ENCODE peak calls at places on chromosomes 11 and 22, in four cellular contexts. S is fibroblast of the aortic adventitia; U is activated CD4-positive, alpha-beta T cell treated with anti-CD3 and anti-CD28 coated beads for 24 hours; A is stimulated activated effector memory CD8-positive, alpha-beta T cell treated with anti-CD3 and anti-CD28 coated beads, Interleukin-12 subunit alpha, Interleukin-12 subunit beta, amount 100 ng/mL, for 72 hours. X is an unnamed sample.

GRCh38 chr11:78156081-78156844 is 16.8 kb upstream of the ALG8 start:
- DNase-seq in S (peak), U (no peak), A (no peak), X (no peak)

GRCh38 chr11:120797133-120797532 is 226.8 kb upstream of the TBCEL start:
- DNase-seq in S (no peak), U (no peak), A (no peak), X (no peak)

GRCh38 chr11:65593518-65594414 is 1.8 kb downstream of the KCNK7 start:
- DNase-seq in S (no peak), U (no peak), A (no peak), X (no peak)

GRCh38 chr11:95291946-95292345 is 60.9 kb upstream of the SESN3 start:
- DNase-seq in S (no peak), U (no peak), A (no peak), X (no peak)

GRCh38 chr11:27319065-27319464 is 44.0 kb downstream of the CCDC34 start:
- DNase-seq in S (peak), U (no peak), A (no peak), X (peak)

GRCh38 chr11:16169946-16170345 is 186.4 kb downstream of the SOX6 start:
- DNase-seq in S (no peak), U (no peak), A (no peak), X (no peak)

GRCh38 chr11:30006876-30007275 is 10.0 kb downstream of the KCNA4 start:
- DNase-seq in S (no peak), U (no peak), A (no peak), X (no peak)

GRCh38 chr11:122656631-122657101 is 1.1 kb downstream of the UBASH3B start:
- DNase-seq in S (peak), U (no peak), A (peak), X (no peak)

GRCh38 chr22:22878801-22879674 is 8.6 kb upstream of the IGLL5 start:
- DNase-seq in S (no peak), U (no peak), A (no peak), X (no peak)

GRCh38 chr22:38338772-38339379 is 21.6 kb upstream of the CSNK1E start:
- DNase-seq in S (no peak), U (no peak), A (no peak), X (no peak)

GRCh38 chr11:60872952-60873524 is 5.7 kb downstream of the ZP1 start:
- DNase-seq in S (peak), U (no peak), A (no peak), X (no peak)

GRCh38 chr11:84227970-84228369 is 941.8 kb upstream of the CCDC90B start:
- DNase-seq in S (no peak), U (no peak), A (no peak), X (no peak)

GRCh38 chr11:2799881-2800654 is 85.5 kb downstream of the CDKN1C start:
- DNase-seq in S (no peak), U (no peak), A (no peak), X (no peak)

GRCh38 chr22:22887621-22888503 is at the start of gene IGLL5:
- DNase-seq in S (no peak), U (no peak), A (no peak), X (no peak)

GRCh38 chr11:34251640-34251980 is 106.2 kb downstream of the ABTB2 start:
- DNase-seq in S (peak), U (no peak), A (no peak), X (no peak)

GRCh38 chr11:106691807-106692365 is 326.4 kb downstream of the GUCY1A2 start:
- DNase-seq in S (no peak), U (no peak), A (no peak), X (no peak)

GRCh38 chr11:128884703-128885338 is 6.3 kb upstream of the KCNJ5 start:
- DNase-seq in S (peak), U (peak), A (peak), X (no peak)

GRCh38 chr11:121024989-121025388 is 1.1 kb downstream of the TBCEL start:
- DNase-seq in S (peak), U (no peak), A (no peak), X (no peak)

GRCh38 chr22:43409046-43409445 is 2.8 kb upstream of the MPPED1 start:
- DNase-seq in S (no peak), U (no peak), A (no peak), X (no peak)